ENCODE peak calls at places on chromosomes 3 and 15, in ten cellular contexts. R, X, Q, I, N, D, K, Y, W and A are unnamed samples.

GRCh38 chr15:94001113-94001919 is 230.0 kb upstream of the MCTP2 start:
- DNase-seq in R (no peak), X (no peak), Q (no peak), I (no peak), N (no peak), D (no peak), K (no peak), Y (no peak), W (no peak), A (no peak)

GRCh38 chr3:158991146-158991705 is 189.4 kb downstream of the MFSD1 start:
- DNase-seq in R (peak; percentile 27), X (peak; percentile 55), Q (no peak), I (no peak), N (no peak), D (no peak), K (no peak), Y (no peak), W (peak; percentile 88), A (no peak)

GRCh38 chr3:138338816-138339215 is 9.2 kb upstream of the NME9 start:
- DNase-seq in R (no peak), X (no peak), Q (no peak), I (no peak), N (no peak), D (no peak), K (no peak), Y (no peak), W (no peak), A (no peak)

GRCh38 chr3:194619741-194620140 is 13.5 kb downstream of the TMEM44 start:
- DNase-seq in R (no peak), X (no peak), Q (no peak), I (no peak), N (no peak), D (no peak), K (no peak), Y (no peak), W (no peak), A (no peak)

GRCh38 chr15:87401986-87402385 is 854.6 kb downstream of the NTRK3 start:
- DNase-seq in R (no peak), X (no peak), Q (no peak), I (no peak), N (no peak), D (no peak), K (no peak), Y (no peak), W (no peak), A (no peak)

GRCh38 chr3:129413687-129414506 is 14.5 kb downstream of the EFCAB12 start:
- DNase-seq in R (no peak), X (peak; percentile 67), Q (peak; percentile 54), I (no peak), N (peak; percentile 97), D (no peak), K (no peak), Y (peak; percentile 95), W (no peak), A (no peak)

GRCh38 chr3:148971819-148972218 is 19.5 kb upstream of the GYG1 start:
- DNase-seq in R (no peak), X (no peak), Q (no peak), I (no peak), N (peak; percentile 56), D (no peak), K (no peak), Y (peak; percentile 55), W (no peak), A (no peak)

GRCh38 chr3:15781637-15782402 is 16.0 kb downstream of the ANKRD28 start:
- DNase-seq in R (no peak), X (peak; percentile 52), Q (no peak), I (no peak), N (no peak), D (no peak), K (no peak), Y (peak; percentile 42), W (no peak), A (no peak)

GRCh38 chr3:186225603-186226002 is 116.7 kb upstream of the ETV5 start:
- DNase-seq in R (no peak), X (no peak), Q (no peak), I (no peak), N (peak; percentile 42), D (no peak), K (no peak), Y (peak; percentile 18), W (no peak), A (no peak)

GRCh38 chr3:123099331-123100191 is 32.7 kb downstream of the PDIA5 start:
- DNase-seq in R (peak; percentile 31), X (no peak), Q (no peak), I (no peak), N (no peak), D (no peak), K (no peak), Y (no peak), W (no peak), A (no peak)

GRCh38 chr15:65072027-65072426 is 4.2 kb upstream of the RASL12 start:
- DNase-seq in R (no peak), X (no peak), Q (no peak), I (peak; percentile 62), N (no peak), D (no peak), K (no peak), Y (peak; percentile 58), W (no peak), A (no peak)

GRCh38 chr3:84820126-84820525 is 138.7 kb upstream of the CADM2 start:
- DNase-seq in R (no peak), X (no peak), Q (no peak), I (no peak), N (no peak), D (no peak), K (no peak), Y (no peak), W (no peak), A (no peak)

GRCh38 chr3:84830476-84830875 is 128.3 kb upstream of the CADM2 start:
- DNase-seq in R (no peak), X (no peak), Q (no peak), I (no peak), N (no peak), D (no peak), K (no peak), Y (no peak), W (no peak), A (no peak)

GRCh38 chr3:84820906-84821305 is 137.9 kb upstream of the CADM2 start:
- DNase-seq in R (no peak), X (no peak), Q (no peak), I (no peak), N (no peak), D (no peak), K (no peak), Y (no peak), W (no peak), A (no peak)

GRCh38 chr3:84825817-84826216 is 133.0 kb upstream of the CADM2 start:
- DNase-seq in R (no peak), X (no peak), Q (no peak), I (no peak), N (no peak), D (no peak), K (no peak), Y (no peak), W (no peak), A (no peak)
- TF ChIP-seq CTCF in R (no peak), X (no peak), Q (no peak), I (no peak), N (no peak), D (no peak), K (peak; percentile 26), Y (no peak), W (peak; percentile 33), A (no peak)

GRCh38 chr3:120956143-120956542 is 48.1 kb downstream of the STXBP5L start:
- DNase-seq in R (no peak), X (no peak), Q (no peak), I (no peak), N (no peak), D (no peak), K (no peak), Y (no peak), W (no peak), A (no peak)
- TF ChIP-seq CTCF in R (no peak), X (no peak), Q (no peak), I (no peak), N (no peak), D (no peak), K (no peak), Y (no peak), W (no peak), A (no peak)

GRCh38 chr3:28077566-28077965 is 163.9 kb upstream of the CMC1 start:
- DNase-seq in R (peak; percentile 2), X (peak; percentile 40), Q (no peak), I (no peak), N (peak; percentile 67), D (no peak), K (no peak), Y (peak; percentile 70), W (no peak), A (no peak)
- TF ChIP-seq CTCF in R (no peak), X (no peak), Q (no peak), I (peak; percentile 37), N (peak; percentile 22), D (no peak), K (no peak), Y (peak; percentile 35), W (no peak), A (no peak)

GRCh38 chr3:58134468-58134867 is 76.3 kb downstream of the DNASE1L3 start:
- DNase-seq in R (no peak), X (no peak), Q (no peak), I (no peak), N (no peak), D (no peak), K (no peak), Y (no peak), W (no peak), A (no peak)

GRCh38 chr3:58131101-58131500 is 79.7 kb downstream of the DNASE1L3 start:
- DNase-seq in R (no peak), X (no peak), Q (no peak), I (no peak), N (no peak), D (no peak), K (no peak), Y (no peak), W (no peak), A (no peak)

GRCh38 chr3:58137306-58137705 is 73.5 kb downstream of the DNASE1L3 start:
- DNase-seq in R (no peak), X (no peak), Q (no peak), I (no peak), N (no peak), D (no peak), K (no peak), Y (no peak), W (no peak), A (no peak)

GRCh38 chr3:58132850-58133249 is 77.9 kb downstream of the DNASE1L3 start:
- DNase-seq in R (no peak), X (no peak), Q (no peak), I (no peak), N (no peak), D (no peak), K (no peak), Y (no peak), W (no peak), A (no peak)

DNA sequence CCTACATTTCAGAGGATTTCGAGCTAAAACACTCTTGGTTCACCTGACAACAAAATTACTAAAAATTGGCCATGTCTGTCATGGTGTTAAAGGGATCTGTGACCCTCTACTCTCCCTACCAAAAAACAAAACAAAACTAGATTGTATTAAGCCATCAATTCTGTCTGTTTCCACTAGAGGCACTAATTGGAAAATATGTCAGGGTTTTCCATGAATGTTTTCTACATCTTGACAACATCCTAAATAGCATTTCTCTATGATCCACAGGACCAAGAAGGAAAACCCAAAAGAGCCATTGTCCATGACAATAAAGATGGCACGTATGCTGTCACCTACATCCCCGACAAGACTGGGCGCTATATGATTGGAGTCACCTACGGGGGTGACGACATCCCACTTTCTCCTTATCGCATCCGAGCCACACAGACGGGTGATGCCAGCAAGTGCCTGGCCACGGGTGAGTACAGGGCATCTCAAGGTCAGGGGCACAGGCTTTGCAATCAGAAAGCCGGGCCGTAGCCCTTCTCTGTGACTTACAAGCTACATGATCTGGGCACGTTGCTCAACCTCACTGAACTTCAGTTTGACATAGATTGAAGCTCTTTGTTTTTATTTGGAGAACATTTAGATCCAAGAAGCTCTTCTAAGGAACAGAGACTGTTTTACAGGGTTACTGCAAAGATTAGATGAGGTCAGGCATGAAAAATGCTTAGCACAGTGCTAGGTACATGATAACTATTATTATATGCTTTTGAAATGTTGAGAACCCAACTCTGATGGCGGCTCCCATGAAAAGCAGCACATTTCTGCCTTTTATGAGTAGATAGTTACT is 74.8 kb downstream of the DNASE1L3 start:
- DNase-seq in R (no peak), X (no peak), Q (no peak), I (peak; percentile 42), N (peak; percentile 30), D (no peak), K (no peak), Y (no peak), W (no peak), A (no peak)
- TF ChIP-seq CTCF in R (no peak), X (peak; percentile 8), Q (no peak), I (peak; percentile 52), N (peak; percentile 52), D (no peak), K (peak; percentile 73), Y (peak; percentile 31), W (peak; percentile 52), A (no peak)